ENCODE peak calls at places on chromosome 6, in six cellular contexts. One of them, this sample, is unnamed.

GRCh38 chr6:126761854-126762253 is 356.6 kb upstream of the RSPO3 start:
- DNase-seq in lower lobe of right lung: no peak
- DNase-seq in activated naive CD4-positive, alpha-beta T cell treated with anti-CD3 and anti-CD28 coated beads, Interleukin-2, amount 50 U/mL, for 16 hours: no peak
- DNase-seq in activated T-cell treated with anti-CD3 and anti-CD28 coated beads for 1 hour: no peak
- DNase-seq in sciatic nerve: no peak
- DNase-seq in NCI-H2081: no peak
- DNase-seq in this sample: no peak

GRCh38 chr6:50330347-50330746 is 280.6 kb upstream of the DEFB112 start:
- DNase-seq in activated naive CD4-positive, alpha-beta T cell treated with anti-CD3 and anti-CD28 coated beads, Interleukin-2, amount 50 U/mL, for 16 hours: no peak
- DNase-seq in lower lobe of right lung: no peak
- DNase-seq in NCI-H2081: no peak
- DNase-seq in activated T-cell treated with anti-CD3 and anti-CD28 coated beads for 1 hour: no peak
- DNase-seq in sciatic nerve: no peak
- DNase-seq in this sample: no peak

GRCh38 chr6:166402582-166403277 is 20.0 kb upstream of the MPC1 start:
- DNase-seq in lower lobe of right lung: no peak
- DNase-seq in NCI-H2081: no peak
- DNase-seq in activated naive CD4-positive, alpha-beta T cell treated with anti-CD3 and anti-CD28 coated beads, Interleukin-2, amount 50 U/mL, for 16 hours: no peak
- DNase-seq in activated T-cell treated with anti-CD3 and anti-CD28 coated beads for 1 hour: no peak
- DNase-seq in sciatic nerve: no peak
- DNase-seq in this sample: no peak

GRCh38 chr6:120681204-120681603 is 653.1 kb downstream of the TBC1D32 start:
- DNase-seq in activated naive CD4-positive, alpha-beta T cell treated with anti-CD3 and anti-CD28 coated beads, Interleukin-2, amount 50 U/mL, for 16 hours: no peak
- DNase-seq in lower lobe of right lung: no peak
- DNase-seq in activated T-cell treated with anti-CD3 and anti-CD28 coated beads for 1 hour: no peak
- DNase-seq in NCI-H2081: no peak
- DNase-seq in sciatic nerve: no peak
- DNase-seq in this sample: no peak

GRCh38 chr6:53734473-53735299 is 60.1 kb upstream of the LRRC1 start:
- DNase-seq in activated T-cell treated with anti-CD3 and anti-CD28 coated beads for 1 hour: no peak
- DNase-seq in NCI-H2081: peak
- DNase-seq in activated naive CD4-positive, alpha-beta T cell treated with anti-CD3 and anti-CD28 coated beads, Interleukin-2, amount 50 U/mL, for 16 hours: no peak
- DNase-seq in sciatic nerve: no peak
- DNase-seq in lower lobe of right lung: peak
- DNase-seq in this sample: peak

GRCh38 chr6:54109611-54110010 is 1.6 kb upstream of the MLIP start:
- DNase-seq in sciatic nerve: no peak
- DNase-seq in activated T-cell treated with anti-CD3 and anti-CD28 coated beads for 1 hour: no peak
- DNase-seq in lower lobe of right lung: no peak
- DNase-seq in NCI-H2081: no peak
- DNase-seq in activated naive CD4-positive, alpha-beta T cell treated with anti-CD3 and anti-CD28 coated beads, Interleukin-2, amount 50 U/mL, for 16 hours: no peak
- DNase-seq in this sample: no peak

GRCh38 chr6:32109114-32109764 is at the start of gene TNXB:
- DNase-seq in activated T-cell treated with anti-CD3 and anti-CD28 coated beads for 1 hour: no peak
- DNase-seq in sciatic nerve: peak
- DNase-seq in NCI-H2081: no peak
- DNase-seq in lower lobe of right lung: no peak
- DNase-seq in activated naive CD4-positive, alpha-beta T cell treated with anti-CD3 and anti-CD28 coated beads, Interleukin-2, amount 50 U/mL, for 16 hours: no peak
- DNase-seq in this sample: no peak

GRCh38 chr6:15914553-15914952 is 214.3 kb upstream of the MYLIP start:
- DNase-seq in sciatic nerve: no peak
- DNase-seq in activated naive CD4-positive, alpha-beta T cell treated with anti-CD3 and anti-CD28 coated beads, Interleukin-2, amount 50 U/mL, for 16 hours: peak
- DNase-seq in lower lobe of right lung: no peak
- DNase-seq in activated T-cell treated with anti-CD3 and anti-CD28 coated beads for 1 hour: no peak
- DNase-seq in NCI-H2081: no peak
- DNase-seq in this sample: no peak

GRCh38 chr6:14734416-14735340 is 511.2 kb upstream of the JARID2 start:
- DNase-seq in activated T-cell treated with anti-CD3 and anti-CD28 coated beads for 1 hour: no peak
- DNase-seq in activated naive CD4-positive, alpha-beta T cell treated with anti-CD3 and anti-CD28 coated beads, Interleukin-2, amount 50 U/mL, for 16 hours: peak
- DNase-seq in NCI-H2081: no peak
- DNase-seq in sciatic nerve: no peak
- DNase-seq in lower lobe of right lung: no peak
- DNase-seq in this sample: no peak

GRCh38 chr6:15335916-15336315 is 90.0 kb downstream of the JARID2 start:
- DNase-seq in NCI-H2081: no peak
- DNase-seq in activated T-cell treated with anti-CD3 and anti-CD28 coated beads for 1 hour: no peak
- DNase-seq in sciatic nerve: no peak
- DNase-seq in lower lobe of right lung: no peak
- DNase-seq in activated naive CD4-positive, alpha-beta T cell treated with anti-CD3 and anti-CD28 coated beads, Interleukin-2, amount 50 U/mL, for 16 hours: no peak
- DNase-seq in this sample: no peak

GRCh38 chr6:107305391-107305790 is 154.0 kb downstream of the PDSS2 start:
- DNase-seq in lower lobe of right lung: no peak
- DNase-seq in NCI-H2081: no peak
- DNase-seq in activated naive CD4-positive, alpha-beta T cell treated with anti-CD3 and anti-CD28 coated beads, Interleukin-2, amount 50 U/mL, for 16 hours: no peak
- DNase-seq in activated T-cell treated with anti-CD3 and anti-CD28 coated beads for 1 hour: no peak
- DNase-seq in sciatic nerve: no peak
- DNase-seq in this sample: no peak

GRCh38 chr6:166848979-166849756 is 107.2 kb downstream of the RNASET2 start:
- DNase-seq in lower lobe of right lung: no peak
- DNase-seq in NCI-H2081: no peak
- DNase-seq in sciatic nerve: no peak
- DNase-seq in activated T-cell treated with anti-CD3 and anti-CD28 coated beads for 1 hour: no peak
- DNase-seq in activated naive CD4-positive, alpha-beta T cell treated with anti-CD3 and anti-CD28 coated beads, Interleukin-2, amount 50 U/mL, for 16 hours: no peak
- DNase-seq in this sample: no peak

GRCh38 chr6:125294925-125295324 is 6.8 kb downstream of the HDDC2 start:
- DNase-seq in sciatic nerve: no peak
- DNase-seq in activated T-cell treated with anti-CD3 and anti-CD28 coated beads for 1 hour: no peak
- DNase-seq in activated naive CD4-positive, alpha-beta T cell treated with anti-CD3 and anti-CD28 coated beads, Interleukin-2, amount 50 U/mL, for 16 hours: no peak
- DNase-seq in NCI-H2081: peak
- DNase-seq in lower lobe of right lung: no peak
- DNase-seq in this sample: no peak

GRCh38 chr6:91438570-91438969 is 851.7 kb upstream of the MAP3K7 start:
- DNase-seq in activated naive CD4-positive, alpha-beta T cell treated with anti-CD3 and anti-CD28 coated beads, Interleukin-2, amount 50 U/mL, for 16 hours: no peak
- DNase-seq in lower lobe of right lung: no peak
- DNase-seq in activated T-cell treated with anti-CD3 and anti-CD28 coated beads for 1 hour: no peak
- DNase-seq in sciatic nerve: no peak
- DNase-seq in NCI-H2081: no peak
- DNase-seq in this sample: no peak

GRCh38 chr6:154806804-154807203 is 73.6 kb downstream of the SCAF8 start:
- DNase-seq in sciatic nerve: no peak
- DNase-seq in NCI-H2081: no peak
- DNase-seq in activated T-cell treated with anti-CD3 and anti-CD28 coated beads for 1 hour: no peak
- DNase-seq in activated naive CD4-positive, alpha-beta T cell treated with anti-CD3 and anti-CD28 coated beads, Interleukin-2, amount 50 U/mL, for 16 hours: no peak
- DNase-seq in lower lobe of right lung: no peak
- DNase-seq in this sample: no peak

GRCh38 chr6:139124887-139125672 is 9.8 kb upstream of the HECA start:
- DNase-seq in activated T-cell treated with anti-CD3 and anti-CD28 coated beads for 1 hour: peak
- DNase-seq in NCI-H2081: peak
- DNase-seq in activated naive CD4-positive, alpha-beta T cell treated with anti-CD3 and anti-CD28 coated beads, Interleukin-2, amount 50 U/mL, for 16 hours: peak
- DNase-seq in lower lobe of right lung: peak
- DNase-seq in sciatic nerve: no peak
- DNase-seq in this sample: peak

GRCh38 chr6:135062735-135063134 is 8.1 kb upstream of the HBS1L start:
- DNase-seq in NCI-H2081: peak
- DNase-seq in activated naive CD4-positive, alpha-beta T cell treated with anti-CD3 and anti-CD28 coated beads, Interleukin-2, amount 50 U/mL, for 16 hours: no peak
- DNase-seq in lower lobe of right lung: no peak
- DNase-seq in sciatic nerve: no peak
- DNase-seq in activated T-cell treated with anti-CD3 and anti-CD28 coated beads for 1 hour: no peak
- DNase-seq in this sample: peak

GRCh38 chr6:85418059-85418458 is 31.8 kb upstream of the NT5E start:
- DNase-seq in activated T-cell treated with anti-CD3 and anti-CD28 coated beads for 1 hour: no peak
- DNase-seq in lower lobe of right lung: no peak
- DNase-seq in NCI-H2081: no peak
- DNase-seq in sciatic nerve: no peak
- DNase-seq in activated naive CD4-positive, alpha-beta T cell treated with anti-CD3 and anti-CD28 coated beads, Interleukin-2, amount 50 U/mL, for 16 hours: no peak
- DNase-seq in this sample: no peak

GRCh38 chr6:135850882-135851281 is 619 bp upstream of the PDE7B start:
- DNase-seq in sciatic nerve: no peak
- DNase-seq in activated T-cell treated with anti-CD3 and anti-CD28 coated beads for 1 hour: no peak
- DNase-seq in lower lobe of right lung: no peak
- DNase-seq in activated naive CD4-positive, alpha-beta T cell treated with anti-CD3 and anti-CD28 coated beads, Interleukin-2, amount 50 U/mL, for 16 hours: no peak
- DNase-seq in NCI-H2081: no peak
- DNase-seq in this sample: no peak

GRCh38 chr6:91029211-91029610 is 442.3 kb upstream of the MAP3K7 start:
- DNase-seq in activated T-cell treated with anti-CD3 and anti-CD28 coated beads for 1 hour: no peak
- DNase-seq in lower lobe of right lung: no peak
- DNase-seq in sciatic nerve: no peak
- DNase-seq in NCI-H2081: peak
- DNase-seq in activated naive CD4-positive, alpha-beta T cell treated with anti-CD3 and anti-CD28 coated beads, Interleukin-2, amount 50 U/mL, for 16 hours: no peak
- DNase-seq in this sample: peak

GRCh38 chr6:74651948-74652347 is 553.9 kb downstream of the COL12A1 start:
- DNase-seq in lower lobe of right lung: no peak
- DNase-seq in activated T-cell treated with anti-CD3 and anti-CD28 coated beads for 1 hour: no peak
- DNase-seq in NCI-H2081: no peak
- DNase-seq in activated naive CD4-positive, alpha-beta T cell treated with anti-CD3 and anti-CD28 coated beads, Interleukin-2, amount 50 U/mL, for 16 hours: no peak
- DNase-seq in sciatic nerve: no peak
- DNase-seq in this sample: no peak

GRCh38 chr6:111552241-111552744 is 53.4 kb downstream of the TRAF3IP2 start:
- DNase-seq in activated naive CD4-positive, alpha-beta T cell treated with anti-CD3 and anti-CD28 coated beads, Interleukin-2, amount 50 U/mL, for 16 hours: no peak
- DNase-seq in NCI-H2081: peak
- DNase-seq in sciatic nerve: peak
- DNase-seq in lower lobe of right lung: no peak
- DNase-seq in activated T-cell treated with anti-CD3 and anti-CD28 coated beads for 1 hour: no peak
- DNase-seq in this sample: peak

GRCh38 chr6:152112503-152113261 is 305.2 kb downstream of the ESR1 start:
- DNase-seq in activated naive CD4-positive, alpha-beta T cell treated with anti-CD3 and anti-CD28 coated beads, Interleukin-2, amount 50 U/mL, for 16 hours: no peak
- DNase-seq in activated T-cell treated with anti-CD3 and anti-CD28 coated beads for 1 hour: no peak
- DNase-seq in lower lobe of right lung: peak
- DNase-seq in NCI-H2081: no peak
- DNase-seq in sciatic nerve: peak
- DNase-seq in this sample: no peak

GRCh38 chr6:84078335-84078734 is 44.8 kb downstream of the MRAP2 start:
- DNase-seq in NCI-H2081: no peak
- DNase-seq in activated naive CD4-positive, alpha-beta T cell treated with anti-CD3 and anti-CD28 coated beads, Interleukin-2, amount 50 U/mL, for 16 hours: no peak
- DNase-seq in sciatic nerve: no peak
- DNase-seq in activated T-cell treated with anti-CD3 and anti-CD28 coated beads for 1 hour: no peak
- DNase-seq in lower lobe of right lung: no peak
- DNase-seq in this sample: no peak

GRCh38 chr6:134424131-134424794 is 106.4 kb upstream of the SGK1 start:
- DNase-seq in NCI-H2081: no peak
- DNase-seq in activated T-cell treated with anti-CD3 and anti-CD28 coated beads for 1 hour: no peak
- DNase-seq in lower lobe of right lung: no peak
- DNase-seq in activated naive CD4-positive, alpha-beta T cell treated with anti-CD3 and anti-CD28 coated beads, Interleukin-2, amount 50 U/mL, for 16 hours: no peak
- DNase-seq in sciatic nerve: no peak
- DNase-seq in this sample: no peak

GRCh38 chr6:2733736-2734480 is 16.8 kb downstream of the MYLK4 start:
- DNase-seq in sciatic nerve: no peak
- DNase-seq in lower lobe of right lung: no peak
- DNase-seq in activated T-cell treated with anti-CD3 and anti-CD28 coated beads for 1 hour: no peak
- DNase-seq in NCI-H2081: no peak
- DNase-seq in activated naive CD4-positive, alpha-beta T cell treated with anti-CD3 and anti-CD28 coated beads, Interleukin-2, amount 50 U/mL, for 16 hours: no peak
- DNase-seq in this sample: no peak

GRCh38 chr6:140269766-140270165 is 895.3 kb upstream of the CITED2 start:
- DNase-seq in sciatic nerve: no peak
- DNase-seq in activated naive CD4-positive, alpha-beta T cell treated with anti-CD3 and anti-CD28 coated beads, Interleukin-2, amount 50 U/mL, for 16 hours: no peak
- DNase-seq in NCI-H2081: no peak
- DNase-seq in activated T-cell treated with anti-CD3 and anti-CD28 coated beads for 1 hour: no peak
- DNase-seq in lower lobe of right lung: no peak
- DNase-seq in this sample: no peak

GRCh38 chr6:97059473-97059872 is 134.9 kb downstream of the KLHL32 start:
- DNase-seq in NCI-H2081: no peak
- DNase-seq in lower lobe of right lung: no peak
- DNase-seq in activated T-cell treated with anti-CD3 and anti-CD28 coated beads for 1 hour: no peak
- DNase-seq in sciatic nerve: no peak
- DNase-seq in activated naive CD4-positive, alpha-beta T cell treated with anti-CD3 and anti-CD28 coated beads, Interleukin-2, amount 50 U/mL, for 16 hours: no peak
- DNase-seq in this sample: peak

GRCh38 chr6:1477432-1478090 is 88.2 kb downstream of the FOXF2 start:
- DNase-seq in NCI-H2081: no peak
- DNase-seq in lower lobe of right lung: no peak
- DNase-seq in sciatic nerve: no peak
- DNase-seq in activated naive CD4-positive, alpha-beta T cell treated with anti-CD3 and anti-CD28 coated beads, Interleukin-2, amount 50 U/mL, for 16 hours: no peak
- DNase-seq in activated T-cell treated with anti-CD3 and anti-CD28 coated beads for 1 hour: no peak
- DNase-seq in this sample: no peak

GRCh38 chr6:15663057-15663638 is 320 bp upstream of the DTNBP1 start:
- DNase-seq in activated naive CD4-positive, alpha-beta T cell treated with anti-CD3 and anti-CD28 coated beads, Interleukin-2, amount 50 U/mL, for 16 hours: no peak
- DNase-seq in NCI-H2081: peak
- DNase-seq in activated T-cell treated with anti-CD3 and anti-CD28 coated beads for 1 hour: no peak
- DNase-seq in lower lobe of right lung: no peak
- DNase-seq in sciatic nerve: no peak
- DNase-seq in this sample: no peak

GRCh38 chr6:22896716-22897115 is 327.4 kb downstream of the HDGFL1 start:
- DNase-seq in activated T-cell treated with anti-CD3 and anti-CD28 coated beads for 1 hour: no peak
- DNase-seq in NCI-H2081: no peak
- DNase-seq in lower lobe of right lung: no peak
- DNase-seq in sciatic nerve: no peak
- DNase-seq in activated naive CD4-positive, alpha-beta T cell treated with anti-CD3 and anti-CD28 coated beads, Interleukin-2, amount 50 U/mL, for 16 hours: no peak
- DNase-seq in this sample: no peak

GRCh38 chr6:121055572-121056163 is 278.6 kb downstream of the TBC1D32 start:
- DNase-seq in activated naive CD4-positive, alpha-beta T cell treated with anti-CD3 and anti-CD28 coated beads, Interleukin-2, amount 50 U/mL, for 16 hours: no peak
- DNase-seq in activated T-cell treated with anti-CD3 and anti-CD28 coated beads for 1 hour: no peak
- DNase-seq in sciatic nerve: no peak
- DNase-seq in lower lobe of right lung: no peak
- DNase-seq in NCI-H2081: peak
- DNase-seq in this sample: peak

GRCh38 chr6:19472168-19472567 is 365.0 kb upstream of the ID4 start:
- DNase-seq in activated T-cell treated with anti-CD3 and anti-CD28 coated beads for 1 hour: no peak
- DNase-seq in lower lobe of right lung: no peak
- DNase-seq in NCI-H2081: no peak
- DNase-seq in sciatic nerve: no peak
- DNase-seq in activated naive CD4-positive, alpha-beta T cell treated with anti-CD3 and anti-CD28 coated beads, Interleukin-2, amount 50 U/mL, for 16 hours: no peak
- DNase-seq in this sample: no peak

This sample was measured in NCI-H526 treated with DMSO at 0.1 percent for 48 hours.